ENCODE peak calls at places on chromosome X, in four cellular contexts. O is DND-41, X is GM12865, L is lower lobe of right lung. B is an unnamed sample.

GRCh38 chrX:18983711-18984380 is at the start of gene PHKA2:
- DNase-seq in O (no peak), X (no peak), L (peak), B (peak)

GRCh38 chrX:20654596-20655106 is 387.9 kb upstream of the RPS6KA3 start:
- DNase-seq in O (no peak), X (no peak), L (no peak), B (no peak)

GRCh38 chrX:103376979-103377324 is 614 bp downstream of the BEX3 start:
- DNase-seq in O (peak), X (peak), L (no peak), B (no peak)

GRCh38 chrX:11381464-11381863 is 88.3 kb downstream of the AMELX start:
- DNase-seq in O (peak), X (peak), L (no peak), B (peak)

GRCh38 chrX:30702736-30703135 is 49.5 kb downstream of the GK start:
- DNase-seq in O (no peak), X (no peak), L (no peak), B (no peak)

GRCh38 chrX:19879742-19880378 is 7.5 kb downstream of the SH3KBP1 start:
- DNase-seq in O (peak), X (peak), L (no peak), B (no peak)

GRCh38 chrX:151762802-151763201 is 28.3 kb downstream of the CNGA2 start:
- DNase-seq in O (no peak), X (no peak), L (no peak), B (no peak)

GRCh38 chrX:24494544-24495113 is 29.5 kb downstream of the PDK3 start:
- DNase-seq in O (peak), X (no peak), L (no peak), B (no peak)

GRCh38 chrX:51975360-51975759 is 81.9 kb downstream of the MAGED1 start:
- DNase-seq in O (no peak), X (no peak), L (no peak), B (no peak)

DNA sequence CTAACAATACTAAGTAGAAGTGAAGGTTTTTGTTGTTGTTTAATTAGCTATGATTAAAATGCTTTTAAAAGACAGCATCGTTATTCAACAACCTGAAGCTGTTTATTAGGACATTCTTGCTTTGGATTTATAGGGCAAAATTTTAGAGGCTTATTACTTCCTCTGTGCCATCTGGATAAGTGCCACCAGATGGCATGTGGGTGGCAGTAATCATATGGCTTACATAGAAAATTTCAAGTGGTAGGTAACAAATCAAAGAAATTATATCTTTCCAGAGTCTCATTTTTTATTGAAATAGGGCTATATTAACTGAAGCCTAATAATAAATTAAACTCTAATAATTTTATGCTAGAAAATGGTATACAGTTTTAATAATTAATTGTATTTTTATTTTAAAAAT is 83.3 kb upstream of the HTR2C start:
- DNase-seq in O (no peak), X (no peak), L (no peak), B (no peak)
- TF ChIP-seq CTCF in O (no peak), X (no peak), L (no peak), B (no peak)

GRCh38 chrX:7146026-7146702 is 1.3 kb upstream of the STS start:
- DNase-seq in O (no peak), X (no peak), L (no peak), B (no peak)

GRCh38 chrX:7149421-7149820 is 1.5 kb upstream of the PUDP start:
- DNase-seq in O (no peak), X (peak), L (no peak), B (peak)

GRCh38 chrX:7147431-7147977 is at the start of gene STS:
- DNase-seq in O (peak), X (peak), L (peak), B (peak)

GRCh38 chrX:7146703-7147430 is 645 bp upstream of the STS start:
- DNase-seq in O (peak), X (peak), L (peak), B (peak)

GRCh38 chrX:7147978-7148824 is at the start of gene PUDP:
- DNase-seq in O (peak), X (peak), L (peak), B (peak)
- TF ChIP-seq CTCF in O (peak), X (no peak), L (peak), B (peak)

DNA sequence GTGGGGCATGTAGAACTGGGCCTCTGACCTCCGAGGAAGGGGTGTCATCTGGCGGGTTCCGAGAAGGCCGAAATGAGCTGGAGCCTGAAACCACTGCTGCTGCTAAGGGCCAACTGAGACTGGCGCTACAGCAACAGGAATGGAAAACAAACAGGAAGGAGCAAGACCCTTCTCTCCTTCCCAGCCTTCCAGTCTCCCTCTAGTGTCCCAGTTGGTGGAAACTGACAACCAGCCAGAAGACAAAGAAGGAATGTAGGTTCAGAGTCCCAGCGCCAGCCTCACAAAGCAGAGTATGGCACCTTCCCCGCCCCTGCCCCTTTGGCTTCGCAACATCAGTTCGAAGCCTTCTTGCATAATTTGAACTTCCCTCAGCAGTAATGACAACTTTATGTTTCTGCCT is 24.4 kb upstream of the PDZD4 start:
- DNase-seq in O (no peak), X (no peak), L (no peak), B (no peak)
- TF ChIP-seq CTCF in O (no peak), X (no peak), L (no peak), B (no peak)

DNA sequence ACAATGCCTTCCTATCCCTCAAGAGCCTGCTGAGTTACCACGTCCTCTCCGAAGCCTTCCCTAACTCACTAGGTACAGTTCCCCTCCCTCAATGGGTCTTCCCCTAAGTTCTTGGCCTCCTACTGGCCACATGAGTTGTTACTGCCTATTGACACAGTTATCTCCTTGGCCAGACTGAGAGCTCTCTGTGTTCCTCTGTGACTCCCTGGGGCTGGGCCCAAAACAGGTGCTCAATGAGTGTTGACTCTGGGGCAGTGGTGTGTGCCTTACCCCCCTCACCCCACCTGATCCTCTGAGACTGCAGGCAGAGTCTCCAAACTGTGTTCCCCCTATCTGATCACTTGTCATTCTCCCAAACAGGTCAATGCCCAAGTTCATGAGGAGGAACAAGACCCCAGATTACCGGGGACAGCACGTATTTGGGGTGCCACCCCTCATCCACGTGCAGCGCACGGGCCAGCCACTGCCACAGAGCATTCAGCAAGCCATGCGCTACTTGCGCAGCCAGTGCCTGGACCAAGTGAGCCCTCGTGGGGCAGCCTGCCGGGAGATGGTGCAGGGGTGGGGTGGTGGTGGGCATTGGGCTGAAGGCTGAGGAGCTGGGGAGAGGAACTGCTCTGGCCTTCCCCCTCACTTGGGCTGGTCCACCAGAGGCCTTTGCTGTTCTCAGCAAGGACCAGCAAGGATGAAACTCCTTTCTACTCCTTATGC is 72.6 kb downstream of the STARD8 start:
- DNase-seq in O (no peak), X (no peak), L (no peak), B (no peak)
- TF ChIP-seq CTCF in O (no peak), X (no peak), L (peak), B (peak)